ENCODE peak calls at places on chromosomes 7 and 10, in five cellular contexts. One of them, this sample, is unnamed.

GRCh38 chr10:82742478-82742877 is 867.5 kb downstream of the NRG3 start:
- DNase-seq in adrenal gland: peak
- DNase-seq in GM12865: no peak
- DNase-seq in endothelial cell: no peak
- DNase-seq in uterus: no peak
- DNase-seq in this sample: no peak

GRCh38 chr7:102991540-102992214 is 78.9 kb downstream of the LRRC17 start:
- DNase-seq in GM12865: no peak
- DNase-seq in uterus: no peak
- DNase-seq in adrenal gland: peak
- DNase-seq in endothelial cell: no peak
- DNase-seq in this sample: no peak

GRCh38 chr7:105141068-105141467 is 127.1 kb downstream of the KMT2E start:
- DNase-seq in endothelial cell: no peak
- DNase-seq in GM12865: peak
- DNase-seq in uterus: no peak
- DNase-seq in adrenal gland: no peak
- DNase-seq in this sample: peak

GRCh38 chr10:97882142-97883091 is 32.8 kb downstream of the GOLGA7B start:
- DNase-seq in adrenal gland: peak
- DNase-seq in GM12865: no peak
- DNase-seq in uterus: no peak
- DNase-seq in endothelial cell: no peak
- DNase-seq in this sample: no peak

GRCh38 chr7:150971242-150972048 is 6.7 kb downstream of the KCNH2 start:
- DNase-seq in uterus: peak
- DNase-seq in adrenal gland: no peak
- DNase-seq in GM12865: no peak
- DNase-seq in endothelial cell: no peak
- DNase-seq in this sample: no peak

GRCh38 chr10:132447446-132448247 is 50.6 kb downstream of the PWWP2B start:
- DNase-seq in adrenal gland: peak
- DNase-seq in uterus: peak
- DNase-seq in GM12865: no peak
- DNase-seq in endothelial cell: no peak
- DNase-seq in this sample: no peak

GRCh38 chr10:97849491-97850402 is at the start of gene GOLGA7B:
- DNase-seq in GM12865: peak
- DNase-seq in adrenal gland: peak
- DNase-seq in uterus: no peak
- DNase-seq in endothelial cell: peak
- DNase-seq in this sample: peak

GRCh38 chr7:66894463-66895080 is 26.5 kb upstream of the TMEM248 start:
- DNase-seq in uterus: no peak
- DNase-seq in GM12865: peak
- DNase-seq in adrenal gland: peak
- DNase-seq in endothelial cell: peak
- DNase-seq in this sample: no peak

GRCh38 chr7:36962367-36962766 is 238.1 kb upstream of the AOAH start:
- DNase-seq in GM12865: no peak
- DNase-seq in endothelial cell: no peak
- DNase-seq in adrenal gland: no peak
- DNase-seq in uterus: no peak
- DNase-seq in this sample: no peak

GRCh38 chr10:77835669-77836086 is 90.9 kb downstream of the DLG5 start:
- DNase-seq in GM12865: no peak
- DNase-seq in adrenal gland: no peak
- DNase-seq in uterus: no peak
- DNase-seq in endothelial cell: no peak
- DNase-seq in this sample: no peak

GRCh38 chr10:14826430-14826829 is 11.4 kb downstream of the CDNF start:
- DNase-seq in uterus: no peak
- DNase-seq in GM12865: no peak
- DNase-seq in adrenal gland: no peak
- DNase-seq in endothelial cell: no peak
- DNase-seq in this sample: no peak

GRCh38 chr10:65571011-65571570 is 1354.7 kb upstream of the LRRTM3 start:
- DNase-seq in uterus: no peak
- DNase-seq in endothelial cell: no peak
- DNase-seq in GM12865: no peak
- DNase-seq in adrenal gland: no peak
- DNase-seq in this sample: no peak

GRCh38 chr10:91389636-91390512 is 20.3 kb upstream of the HECTD2 start:
- DNase-seq in GM12865: peak
- DNase-seq in uterus: no peak
- DNase-seq in adrenal gland: no peak
- DNase-seq in endothelial cell: no peak
- DNase-seq in this sample: peak

GRCh38 chr10:70837660-70838059 is 21.9 kb downstream of the SGPL1 start:
- DNase-seq in endothelial cell: no peak
- DNase-seq in GM12865: no peak
- DNase-seq in adrenal gland: no peak
- DNase-seq in uterus: no peak
- DNase-seq in this sample: no peak

GRCh38 chr7:36029846-36030510 is 123.1 kb upstream of the EEPD1 start:
- DNase-seq in adrenal gland: no peak
- DNase-seq in endothelial cell: no peak
- DNase-seq in uterus: no peak
- DNase-seq in GM12865: no peak
- DNase-seq in this sample: no peak

GRCh38 chr10:72379062-72379461 is 24.3 kb upstream of the DNAJB12 start:
- DNase-seq in adrenal gland: no peak
- DNase-seq in uterus: no peak
- DNase-seq in endothelial cell: no peak
- DNase-seq in GM12865: no peak
- DNase-seq in this sample: no peak

GRCh38 chr10:11381023-11381422 is 230.4 kb downstream of the USP6NL start:
- DNase-seq in uterus: no peak
- DNase-seq in endothelial cell: no peak
- DNase-seq in GM12865: no peak
- DNase-seq in adrenal gland: no peak
- DNase-seq in this sample: no peak

GRCh38 chr10:125634606-125635005 is 48.4 kb downstream of the TEX36 start:
- DNase-seq in endothelial cell: no peak
- DNase-seq in uterus: no peak
- DNase-seq in adrenal gland: no peak
- DNase-seq in GM12865: no peak
- DNase-seq in this sample: no peak

GRCh38 chr10:125633517-125633999 is 49.4 kb downstream of the TEX36 start:
- DNase-seq in endothelial cell: no peak
- DNase-seq in GM12865: no peak
- DNase-seq in uterus: no peak
- DNase-seq in adrenal gland: no peak
- DNase-seq in this sample: no peak

GRCh38 chr10:125629758-125630376 is 53.1 kb downstream of the TEX36 start:
- DNase-seq in uterus: no peak
- DNase-seq in adrenal gland: no peak
- DNase-seq in GM12865: peak
- DNase-seq in endothelial cell: no peak
- DNase-seq in this sample: peak

GRCh38 chr10:125628251-125629049 is 54.5 kb downstream of the TEX36 start:
- DNase-seq in adrenal gland: no peak
- DNase-seq in endothelial cell: no peak
- DNase-seq in uterus: no peak
- DNase-seq in GM12865: no peak
- DNase-seq in this sample: no peak

GRCh38 chr10:125631806-125632205 is 51.2 kb downstream of the TEX36 start:
- DNase-seq in adrenal gland: no peak
- DNase-seq in endothelial cell: no peak
- DNase-seq in GM12865: no peak
- DNase-seq in uterus: no peak
- DNase-seq in this sample: no peak
- TF ChIP-seq CTCF in adrenal gland: no peak
- TF ChIP-seq CTCF in endothelial cell: no peak
- TF ChIP-seq CTCF in GM12865: no peak
- TF ChIP-seq CTCF in uterus: no peak
- TF ChIP-seq CTCF in this sample: no peak

GRCh38 chr10:86646532-86646931 is 7.8 kb upstream of the OPN4 start:
- DNase-seq in endothelial cell: no peak
- DNase-seq in GM12865: no peak
- DNase-seq in uterus: no peak
- DNase-seq in adrenal gland: no peak
- DNase-seq in this sample: peak

GRCh38 chr10:86642021-86642420 is 12.3 kb upstream of the OPN4 start:
- DNase-seq in adrenal gland: no peak
- DNase-seq in GM12865: no peak
- DNase-seq in uterus: no peak
- DNase-seq in endothelial cell: no peak
- DNase-seq in this sample: no peak

GRCh38 chr10:86645111-86645445 is 9.3 kb upstream of the OPN4 start:
- DNase-seq in GM12865: no peak
- DNase-seq in uterus: no peak
- DNase-seq in adrenal gland: peak
- DNase-seq in endothelial cell: no peak
- DNase-seq in this sample: peak

GRCh38 chr10:86644412-86645110 is 9.8 kb upstream of the OPN4 start:
- DNase-seq in GM12865: peak
- DNase-seq in adrenal gland: peak
- DNase-seq in uterus: no peak
- DNase-seq in endothelial cell: no peak
- DNase-seq in this sample: peak

DNA sequence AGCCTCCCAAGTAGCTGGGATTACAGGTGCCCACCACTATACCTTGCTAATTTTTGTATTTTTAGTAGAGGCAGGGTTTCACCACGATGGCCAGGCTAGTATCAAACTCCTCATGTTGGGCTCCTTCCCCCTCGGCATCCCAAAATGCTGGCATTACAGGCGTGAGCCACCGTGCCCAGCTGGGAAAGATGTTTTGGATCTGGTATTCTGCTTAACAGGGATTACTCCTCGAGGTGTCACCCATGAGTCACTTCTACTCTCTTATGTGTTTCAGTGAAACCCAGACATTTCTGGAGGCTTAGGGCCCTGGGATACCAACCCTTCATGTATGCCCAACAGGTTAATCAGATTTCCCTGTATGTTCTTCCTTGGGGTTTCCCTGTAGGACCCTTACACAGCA is 11.8 kb upstream of the OPN4 start:
- DNase-seq in GM12865: no peak
- DNase-seq in endothelial cell: no peak
- DNase-seq in uterus: no peak
- DNase-seq in adrenal gland: no peak
- DNase-seq in this sample: peak
- TF ChIP-seq CTCF in GM12865: no peak
- TF ChIP-seq CTCF in endothelial cell: no peak
- TF ChIP-seq CTCF in uterus: no peak
- TF ChIP-seq CTCF in adrenal gland: no peak
- TF ChIP-seq CTCF in this sample: no peak

DNA sequence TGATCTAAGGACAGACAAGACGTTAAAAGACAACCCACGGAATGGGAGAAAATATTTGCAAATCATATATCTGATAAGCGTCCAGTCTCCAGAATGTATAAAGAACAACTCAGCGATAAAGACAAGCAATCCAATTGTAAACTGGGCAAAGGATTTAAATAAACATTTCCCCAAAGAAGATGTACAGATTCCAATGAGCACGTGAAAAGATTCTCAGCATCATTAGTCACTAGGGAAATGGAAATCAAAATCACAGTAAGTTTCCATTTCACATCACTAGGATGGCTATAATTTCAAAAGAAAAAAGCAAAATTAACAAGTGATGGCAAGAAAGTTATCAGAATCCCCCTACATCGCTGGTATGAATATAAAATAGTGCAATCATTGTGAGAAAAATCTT is 316.1 kb downstream of the SFMBT2 start:
- DNase-seq in adrenal gland: no peak
- DNase-seq in endothelial cell: no peak
- DNase-seq in uterus: no peak
- DNase-seq in GM12865: no peak
- DNase-seq in this sample: no peak
- TF ChIP-seq CTCF in adrenal gland: no peak
- TF ChIP-seq CTCF in endothelial cell: no peak
- TF ChIP-seq CTCF in uterus: no peak
- TF ChIP-seq CTCF in GM12865: no peak
- TF ChIP-seq CTCF in this sample: no peak

DNA sequence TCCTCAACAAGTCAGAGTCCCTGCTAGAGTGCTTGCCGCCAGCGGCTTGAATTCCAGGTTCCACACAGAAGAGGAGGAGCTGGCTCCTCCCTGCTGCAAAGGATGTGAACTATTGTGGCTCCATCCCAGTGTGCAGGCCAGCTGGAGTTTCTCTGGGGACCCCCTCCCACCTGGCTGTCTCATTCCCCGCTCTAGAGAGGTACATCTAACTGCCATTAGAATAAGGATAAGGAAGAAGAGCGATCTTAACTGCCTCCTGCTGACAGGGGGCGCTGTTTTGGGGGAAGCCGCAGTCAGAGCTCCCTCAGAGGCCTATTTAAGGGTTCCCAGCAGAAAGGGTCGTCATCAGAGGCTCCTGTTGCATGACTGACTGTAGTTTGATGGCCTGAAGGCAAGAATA is 40.8 kb upstream of the HECW1 start:
- DNase-seq in uterus: no peak
- DNase-seq in adrenal gland: no peak
- DNase-seq in GM12865: peak
- DNase-seq in endothelial cell: peak
- DNase-seq in this sample: no peak
- TF ChIP-seq CTCF in uterus: no peak
- TF ChIP-seq CTCF in adrenal gland: no peak
- TF ChIP-seq CTCF in GM12865: peak
- TF ChIP-seq CTCF in endothelial cell: peak
- TF ChIP-seq CTCF in this sample: peak

GRCh38 chr10:84237199-84238051 is 3.9 kb downstream of the LRIT1 start:
- DNase-seq in endothelial cell: peak
- DNase-seq in adrenal gland: no peak
- DNase-seq in uterus: no peak
- DNase-seq in GM12865: no peak
- DNase-seq in this sample: no peak
- TF ChIP-seq CTCF in endothelial cell: peak
- TF ChIP-seq CTCF in adrenal gland: no peak
- TF ChIP-seq CTCF in uterus: no peak
- TF ChIP-seq CTCF in GM12865: no peak
- TF ChIP-seq CTCF in this sample: no peak

DNA sequence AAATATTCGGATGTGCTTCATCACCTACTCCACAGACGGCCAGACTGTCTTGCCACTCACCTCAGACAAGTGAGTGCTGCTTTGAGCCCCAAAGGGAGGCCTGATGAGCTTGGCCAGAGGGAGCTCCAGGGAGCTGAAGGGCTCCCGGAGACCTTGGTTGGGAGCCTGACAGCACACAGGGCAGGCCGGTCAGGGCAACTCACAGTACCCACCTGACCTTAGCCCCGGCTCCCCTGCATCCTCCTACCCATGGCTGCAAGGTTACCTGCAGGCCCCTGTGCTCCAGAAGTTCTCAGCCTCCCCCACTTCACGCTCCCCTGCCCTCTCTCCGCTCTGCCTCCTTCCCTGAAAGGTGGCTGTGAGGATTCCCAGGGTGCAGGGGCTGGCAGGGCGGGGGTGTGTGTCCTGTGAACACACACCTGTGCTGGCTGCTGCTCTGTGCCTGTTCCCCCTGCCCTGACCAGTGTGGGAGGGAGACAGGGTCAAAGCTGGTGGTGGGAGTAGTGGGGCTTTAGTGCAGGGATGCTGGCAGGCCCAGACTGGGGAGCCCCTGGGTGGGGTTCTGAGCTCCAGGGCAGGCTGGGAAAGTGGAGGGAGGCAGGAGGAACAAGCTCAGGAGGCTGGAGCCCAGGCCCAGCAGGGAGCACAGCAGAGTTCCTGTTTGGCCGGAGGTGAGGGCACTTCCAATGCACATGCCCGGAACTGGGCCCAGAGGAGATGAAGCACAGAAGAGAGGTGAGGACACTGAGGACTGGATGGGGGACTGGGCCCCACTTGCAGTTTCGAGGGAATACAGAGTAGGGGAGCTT is 7.2 kb downstream of the ANTXRL start:
- DNase-seq in adrenal gland: peak
- DNase-seq in uterus: no peak
- DNase-seq in endothelial cell: peak
- DNase-seq in GM12865: no peak
- DNase-seq in this sample: no peak
- TF ChIP-seq CTCF in adrenal gland: no peak
- TF ChIP-seq CTCF in uterus: no peak
- TF ChIP-seq CTCF in endothelial cell: no peak
- TF ChIP-seq CTCF in GM12865: no peak
- TF ChIP-seq CTCF in this sample: no peak